ENCODE peak calls at places on chromosome 10, in four cellular contexts. H is mucosa of descending colon, L is body of pancreas, M is AG10803. V is an unnamed sample.

GRCh38 chr10:18660816-18661431 is 1.7 kb downstream of the ARL5B start:
- DNase-seq in H (peak), L (no peak), M (no peak), V (no peak)

GRCh38 chr10:128568979-128569378 is 442.8 kb upstream of the MKI67 start:
- DNase-seq in H (no peak), L (no peak), M (no peak), V (no peak)

GRCh38 chr10:61063035-61063434 is 119.0 kb upstream of the RHOBTB1 start:
- DNase-seq in H (no peak), L (no peak), M (peak), V (peak)

GRCh38 chr10:70430489-70431445 is 10.7 kb downstream of the NODAL start:
- DNase-seq in H (no peak), L (peak), M (peak), V (peak)

GRCh38 chr10:60298408-60299389 is 91.0 kb downstream of the ANK3 start:
- DNase-seq in H (no peak), L (no peak), M (no peak), V (no peak)

GRCh38 chr10:126957111-126957510 is 51.9 kb downstream of the DOCK1 start:
- DNase-seq in H (no peak), L (no peak), M (no peak), V (no peak)

GRCh38 chr10:17617031-17617911 is at the start of gene HACD1:
- DNase-seq in H (peak), L (peak), M (peak), V (no peak)

GRCh38 chr10:43865275-43866135 is 216.8 kb upstream of the ZNF32 start:
- DNase-seq in H (no peak), L (no peak), M (no peak), V (peak)

GRCh38 chr10:22308390-22308789 is 7.8 kb upstream of the COMMD3 start:
- DNase-seq in H (no peak), L (no peak), M (no peak), V (no peak)

GRCh38 chr10:103382769-103383168 is 13.5 kb downstream of the ATP5MK start:
- DNase-seq in H (no peak), L (no peak), M (no peak), V (no peak)

GRCh38 chr10:102540023-102540422 is 36.3 kb downstream of the SUFU start:
- DNase-seq in H (no peak), L (no peak), M (peak), V (no peak)

GRCh38 chr10:69814251-69814650 is 12.5 kb downstream of the COL13A1 start:
- DNase-seq in H (no peak), L (no peak), M (no peak), V (no peak)

GRCh38 chr10:73469579-73469978 is 26.2 kb downstream of the PPP3CB start:
- DNase-seq in H (no peak), L (no peak), M (no peak), V (no peak)

GRCh38 chr10:43401627-43402026 is 7.4 kb downstream of the HNRNPF start:
- DNase-seq in H (no peak), L (no peak), M (no peak), V (no peak)

GRCh38 chr10:123966896-123967231 is 75.3 kb upstream of the CPXM2 start:
- DNase-seq in H (no peak), L (no peak), M (no peak), V (no peak)

GRCh38 chr10:70603439-70603778 is 868 bp upstream of the PRF1 start:
- DNase-seq in H (no peak), L (no peak), M (no peak), V (no peak)

GRCh38 chr10:90372442-90372841 is 485.4 kb downstream of the HTR7 start:
- DNase-seq in H (no peak), L (no peak), M (no peak), V (no peak)

GRCh38 chr10:33279791-33280190 is 54.7 kb downstream of the NRP1 start:
- DNase-seq in H (no peak), L (no peak), M (peak), V (no peak)

GRCh38 chr10:60281331-60281730 is 108.3 kb downstream of the ANK3 start:
- DNase-seq in H (no peak), L (no peak), M (peak), V (no peak)

GRCh38 chr10:50635286-50635685 is 11.5 kb upstream of the SGMS1 start:
- DNase-seq in H (no peak), L (no peak), M (peak), V (no peak)

GRCh38 chr10:123236122-123236521 is 81.9 kb downstream of the BUB3 start:
- DNase-seq in H (no peak), L (no peak), M (peak), V (no peak)

GRCh38 chr10:26025500-26025899 is 91.5 kb downstream of the MYO3A start:
- DNase-seq in H (no peak), L (no peak), M (no peak), V (no peak)

GRCh38 chr10:53840668-53841067 is 960.4 kb downstream of the PCDH15 start:
- DNase-seq in H (no peak), L (no peak), M (no peak), V (no peak)

GRCh38 chr10:60413306-60414012 is 23.8 kb upstream of the ANK3 start:
- DNase-seq in H (no peak), L (no peak), M (peak), V (no peak)

GRCh38 chr10:84049300-84050015 is 89.9 kb upstream of the GHITM start:
- DNase-seq in H (no peak), L (no peak), M (no peak), V (no peak)
- TF ChIP-seq CTCF in H (no peak), L (no peak), M (no peak), V (no peak)

DNA sequence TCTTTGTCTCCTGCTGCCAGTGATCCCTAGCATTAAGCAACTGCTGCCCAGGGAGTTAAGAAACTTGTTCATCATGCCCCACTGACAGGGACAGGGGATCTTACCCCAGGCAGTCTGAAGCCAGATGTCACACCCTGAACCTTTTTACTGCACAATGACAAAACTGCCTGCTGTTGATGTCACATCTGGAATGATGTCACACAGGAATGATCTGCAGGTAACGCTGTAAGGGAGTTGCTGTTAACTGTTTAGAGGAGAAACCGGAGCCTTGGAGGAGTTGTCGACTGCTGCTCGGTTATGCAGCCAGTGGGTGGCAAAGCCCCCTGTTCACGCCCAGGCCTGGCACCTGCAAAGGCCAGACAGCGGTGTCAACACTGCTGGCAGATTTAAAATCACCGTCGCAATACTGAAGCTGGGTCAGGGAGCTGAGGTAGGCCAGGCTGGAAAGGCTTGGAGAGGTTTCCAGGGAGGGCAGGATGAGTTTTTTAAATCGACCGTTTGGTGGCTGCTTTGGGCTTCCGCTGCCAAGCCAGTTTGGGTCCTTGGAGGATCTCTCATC is 10.0 kb upstream of the SLIT1 start:
- DNase-seq in H (no peak), L (no peak), M (no peak), V (no peak)
- H3K4me3 ChIP-seq in H (no peak), L (no peak), M (peak), V (no peak)

GRCh38 chr10:83724471-83725241 is 414.7 kb upstream of the GHITM start:
- DNase-seq in H (no peak), L (no peak), M (no peak), V (no peak)

GRCh38 chr10:83725567-83725966 is 413.7 kb upstream of the GHITM start:
- DNase-seq in H (no peak), L (no peak), M (no peak), V (peak)

DNA sequence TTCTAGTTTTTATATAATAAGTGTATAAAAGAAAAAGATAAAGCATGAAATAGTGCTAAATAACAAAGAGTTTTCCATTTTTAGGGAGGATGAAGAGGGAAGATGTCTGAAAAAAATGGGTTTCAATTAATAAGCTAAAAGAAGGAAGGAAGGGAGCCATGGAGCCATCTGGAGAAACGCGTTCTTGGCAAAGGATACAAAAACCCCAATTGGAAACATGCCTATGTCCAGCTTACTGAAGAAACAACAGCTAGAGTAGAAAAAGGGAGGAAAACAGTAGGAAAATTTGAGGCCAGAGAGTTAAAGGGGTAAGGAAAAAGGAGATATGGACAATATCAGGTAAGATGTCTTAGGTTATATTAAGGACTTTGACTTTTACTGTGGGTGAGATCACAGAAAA is 416.2 kb upstream of the GHITM start:
- DNase-seq in H (no peak), L (no peak), M (no peak), V (no peak)
- TF ChIP-seq CTCF in H (no peak), L (no peak), M (no peak), V (no peak)

GRCh38 chr10:133337079-133337725 is 506 bp upstream of the CALY start:
- DNase-seq in H (no peak), L (no peak), M (no peak), V (no peak)
- H3K4me3 ChIP-seq in H (no peak), L (no peak), M (no peak), V (no peak)